ENCODE peak calls at places on chromosome 19, in six cellular contexts. One of them, this sample, is unnamed.

GRCh38 chr19:50911206-50912101 is at the start of gene KLK4:
- DNase-seq in NCI-H1105: no peak
- DNase-seq in progenitor cell of endocrine pancreas: no peak
- DNase-seq in Calu3: no peak
- DNase-seq in HS-27A: no peak
- DNase-seq in activated T-helper 1 cell treated with anti-CD3 and anti-CD28 coated beads, Interleukin-12 subunit alpha, Interleukin-12 subunit beta, Interleukin-2, Interleukin-4 antibody, amounts not matched to agents 30 ng/mL and 10 ng/mL and 1 ng/mL, durations not matched to agents 14 hours and 24 hours and 36 hours: no peak
- DNase-seq in this sample: no peak

GRCh38 chr19:48501446-48501960 is 10.1 kb downstream of the LMTK3 start:
- DNase-seq in NCI-H1105: peak; percentile 96
- DNase-seq in progenitor cell of endocrine pancreas: peak; percentile 44
- DNase-seq in Calu3: peak; percentile 68
- DNase-seq in HS-27A: no peak
- DNase-seq in activated T-helper 1 cell treated with anti-CD3 and anti-CD28 coated beads, Interleukin-12 subunit alpha, Interleukin-12 subunit beta, Interleukin-2, Interleukin-4 antibody, amounts not matched to agents 30 ng/mL and 10 ng/mL and 1 ng/mL, durations not matched to agents 14 hours and 24 hours and 36 hours: peak; percentile 49
- DNase-seq in this sample: no peak

GRCh38 chr19:18251587-18252369 is 22.5 kb downstream of the IQCN start:
- DNase-seq in NCI-H1105: peak; percentile 56
- DNase-seq in progenitor cell of endocrine pancreas: peak; percentile 70
- DNase-seq in Calu3: peak; percentile 75
- DNase-seq in HS-27A: peak; percentile 39
- DNase-seq in activated T-helper 1 cell treated with anti-CD3 and anti-CD28 coated beads, Interleukin-12 subunit alpha, Interleukin-12 subunit beta, Interleukin-2, Interleukin-4 antibody, amounts not matched to agents 30 ng/mL and 10 ng/mL and 1 ng/mL, durations not matched to agents 14 hours and 24 hours and 36 hours: peak; percentile 66
- DNase-seq in this sample: peak; percentile 70

GRCh38 chr19:16849168-16849567 is 20.0 kb downstream of the SIN3B start:
- DNase-seq in NCI-H1105: no peak
- DNase-seq in progenitor cell of endocrine pancreas: no peak
- DNase-seq in Calu3: no peak
- DNase-seq in HS-27A: no peak
- DNase-seq in activated T-helper 1 cell treated with anti-CD3 and anti-CD28 coated beads, Interleukin-12 subunit alpha, Interleukin-12 subunit beta, Interleukin-2, Interleukin-4 antibody, amounts not matched to agents 30 ng/mL and 10 ng/mL and 1 ng/mL, durations not matched to agents 14 hours and 24 hours and 36 hours: no peak
- DNase-seq in this sample: no peak

GRCh38 chr19:47399198-47399597 is 20.1 kb downstream of the MEIS3 start:
- DNase-seq in NCI-H1105: no peak
- DNase-seq in progenitor cell of endocrine pancreas: no peak
- DNase-seq in Calu3: no peak
- DNase-seq in HS-27A: no peak
- DNase-seq in activated T-helper 1 cell treated with anti-CD3 and anti-CD28 coated beads, Interleukin-12 subunit alpha, Interleukin-12 subunit beta, Interleukin-2, Interleukin-4 antibody, amounts not matched to agents 30 ng/mL and 10 ng/mL and 1 ng/mL, durations not matched to agents 14 hours and 24 hours and 36 hours: no peak
- DNase-seq in this sample: no peak

GRCh38 chr19:35419046-35419445 is 29.0 kb upstream of the FFAR2 start:
- DNase-seq in NCI-H1105: no peak
- DNase-seq in progenitor cell of endocrine pancreas: no peak
- DNase-seq in Calu3: no peak
- DNase-seq in HS-27A: no peak
- DNase-seq in activated T-helper 1 cell treated with anti-CD3 and anti-CD28 coated beads, Interleukin-12 subunit alpha, Interleukin-12 subunit beta, Interleukin-2, Interleukin-4 antibody, amounts not matched to agents 30 ng/mL and 10 ng/mL and 1 ng/mL, durations not matched to agents 14 hours and 24 hours and 36 hours: no peak
- DNase-seq in this sample: no peak

GRCh38 chr19:19134687-19135158 is 3.6 kb downstream of the TMEM161A start:
- DNase-seq in NCI-H1105: no peak
- DNase-seq in progenitor cell of endocrine pancreas: peak; percentile 40
- DNase-seq in Calu3: no peak
- DNase-seq in HS-27A: no peak
- DNase-seq in activated T-helper 1 cell treated with anti-CD3 and anti-CD28 coated beads, Interleukin-12 subunit alpha, Interleukin-12 subunit beta, Interleukin-2, Interleukin-4 antibody, amounts not matched to agents 30 ng/mL and 10 ng/mL and 1 ng/mL, durations not matched to agents 14 hours and 24 hours and 36 hours: no peak
- DNase-seq in this sample: no peak

GRCh38 chr19:16869331-16869972 is 19.3 kb upstream of the F2RL3 start:
- DNase-seq in NCI-H1105: no peak
- DNase-seq in progenitor cell of endocrine pancreas: no peak
- DNase-seq in Calu3: no peak
- DNase-seq in HS-27A: no peak
- DNase-seq in activated T-helper 1 cell treated with anti-CD3 and anti-CD28 coated beads, Interleukin-12 subunit alpha, Interleukin-12 subunit beta, Interleukin-2, Interleukin-4 antibody, amounts not matched to agents 30 ng/mL and 10 ng/mL and 1 ng/mL, durations not matched to agents 14 hours and 24 hours and 36 hours: no peak
- DNase-seq in this sample: no peak

GRCh38 chr19:2780284-2780683 is 2.8 kb downstream of the SGTA start:
- DNase-seq in NCI-H1105: no peak
- DNase-seq in progenitor cell of endocrine pancreas: no peak
- DNase-seq in Calu3: no peak
- DNase-seq in HS-27A: no peak
- DNase-seq in activated T-helper 1 cell treated with anti-CD3 and anti-CD28 coated beads, Interleukin-12 subunit alpha, Interleukin-12 subunit beta, Interleukin-2, Interleukin-4 antibody, amounts not matched to agents 30 ng/mL and 10 ng/mL and 1 ng/mL, durations not matched to agents 14 hours and 24 hours and 36 hours: no peak
- DNase-seq in this sample: no peak

GRCh38 chr19:44530777-44531176 is 1.3 kb upstream of the CEACAM20 start:
- DNase-seq in NCI-H1105: no peak
- DNase-seq in progenitor cell of endocrine pancreas: no peak
- DNase-seq in Calu3: no peak
- DNase-seq in HS-27A: no peak
- DNase-seq in activated T-helper 1 cell treated with anti-CD3 and anti-CD28 coated beads, Interleukin-12 subunit alpha, Interleukin-12 subunit beta, Interleukin-2, Interleukin-4 antibody, amounts not matched to agents 30 ng/mL and 10 ng/mL and 1 ng/mL, durations not matched to agents 14 hours and 24 hours and 36 hours: no peak
- DNase-seq in this sample: peak; percentile 16

GRCh38 chr19:50333737-50334617 is 4.8 kb upstream of the KCNC3 start:
- DNase-seq in NCI-H1105: peak; percentile 75
- DNase-seq in progenitor cell of endocrine pancreas: peak; percentile 84
- DNase-seq in Calu3: peak; percentile 90
- DNase-seq in HS-27A: no peak
- DNase-seq in activated T-helper 1 cell treated with anti-CD3 and anti-CD28 coated beads, Interleukin-12 subunit alpha, Interleukin-12 subunit beta, Interleukin-2, Interleukin-4 antibody, amounts not matched to agents 30 ng/mL and 10 ng/mL and 1 ng/mL, durations not matched to agents 14 hours and 24 hours and 36 hours: peak; percentile 85
- DNase-seq in this sample: no peak

GRCh38 chr19:35135389-35135909 is 590 bp upstream of the LGI4 start:
- DNase-seq in NCI-H1105: peak; percentile 25
- DNase-seq in progenitor cell of endocrine pancreas: peak; percentile 79
- DNase-seq in Calu3: peak; percentile 89
- DNase-seq in HS-27A: no peak
- DNase-seq in activated T-helper 1 cell treated with anti-CD3 and anti-CD28 coated beads, Interleukin-12 subunit alpha, Interleukin-12 subunit beta, Interleukin-2, Interleukin-4 antibody, amounts not matched to agents 30 ng/mL and 10 ng/mL and 1 ng/mL, durations not matched to agents 14 hours and 24 hours and 36 hours: peak; percentile 50
- DNase-seq in this sample: peak; percentile 67

GRCh38 chr19:20078696-20079095 is 896 bp downstream of the ZNF90 start:
- DNase-seq in NCI-H1105: peak; percentile 78
- DNase-seq in progenitor cell of endocrine pancreas: no peak
- DNase-seq in Calu3: peak; percentile 1
- DNase-seq in HS-27A: no peak
- DNase-seq in activated T-helper 1 cell treated with anti-CD3 and anti-CD28 coated beads, Interleukin-12 subunit alpha, Interleukin-12 subunit beta, Interleukin-2, Interleukin-4 antibody, amounts not matched to agents 30 ng/mL and 10 ng/mL and 1 ng/mL, durations not matched to agents 14 hours and 24 hours and 36 hours: no peak
- DNase-seq in this sample: no peak

GRCh38 chr19:27764186-27764804 is 1448.7 kb downstream of the UQCRFS1 start:
- DNase-seq in NCI-H1105: no peak
- DNase-seq in progenitor cell of endocrine pancreas: no peak
- DNase-seq in Calu3: no peak
- DNase-seq in HS-27A: no peak
- DNase-seq in activated T-helper 1 cell treated with anti-CD3 and anti-CD28 coated beads, Interleukin-12 subunit alpha, Interleukin-12 subunit beta, Interleukin-2, Interleukin-4 antibody, amounts not matched to agents 30 ng/mL and 10 ng/mL and 1 ng/mL, durations not matched to agents 14 hours and 24 hours and 36 hours: no peak
- DNase-seq in this sample: no peak

GRCh38 chr19:5281588-5281987 is 59.0 kb downstream of the PTPRS start:
- DNase-seq in NCI-H1105: no peak
- DNase-seq in progenitor cell of endocrine pancreas: no peak
- DNase-seq in Calu3: no peak
- DNase-seq in HS-27A: no peak
- DNase-seq in activated T-helper 1 cell treated with anti-CD3 and anti-CD28 coated beads, Interleukin-12 subunit alpha, Interleukin-12 subunit beta, Interleukin-2, Interleukin-4 antibody, amounts not matched to agents 30 ng/mL and 10 ng/mL and 1 ng/mL, durations not matched to agents 14 hours and 24 hours and 36 hours: no peak
- DNase-seq in this sample: no peak

GRCh38 chr19:13018037-13018914 is 23.0 kb downstream of the NFIX start:
- DNase-seq in NCI-H1105: no peak
- DNase-seq in progenitor cell of endocrine pancreas: no peak
- DNase-seq in Calu3: no peak
- DNase-seq in HS-27A: no peak
- DNase-seq in activated T-helper 1 cell treated with anti-CD3 and anti-CD28 coated beads, Interleukin-12 subunit alpha, Interleukin-12 subunit beta, Interleukin-2, Interleukin-4 antibody, amounts not matched to agents 30 ng/mL and 10 ng/mL and 1 ng/mL, durations not matched to agents 14 hours and 24 hours and 36 hours: no peak
- DNase-seq in this sample: peak; percentile 38

GRCh38 chr19:33393286-33394005 is 19.9 kb downstream of the CEBPG start:
- DNase-seq in NCI-H1105: no peak
- DNase-seq in progenitor cell of endocrine pancreas: no peak
- DNase-seq in Calu3: no peak
- DNase-seq in HS-27A: no peak
- DNase-seq in activated T-helper 1 cell treated with anti-CD3 and anti-CD28 coated beads, Interleukin-12 subunit alpha, Interleukin-12 subunit beta, Interleukin-2, Interleukin-4 antibody, amounts not matched to agents 30 ng/mL and 10 ng/mL and 1 ng/mL, durations not matched to agents 14 hours and 24 hours and 36 hours: no peak
- DNase-seq in this sample: no peak

GRCh38 chr19:35908977-35909683 is 1.0 kb upstream of the TYROBP start:
- DNase-seq in NCI-H1105: no peak
- DNase-seq in progenitor cell of endocrine pancreas: no peak
- DNase-seq in Calu3: no peak
- DNase-seq in HS-27A: no peak
- DNase-seq in activated T-helper 1 cell treated with anti-CD3 and anti-CD28 coated beads, Interleukin-12 subunit alpha, Interleukin-12 subunit beta, Interleukin-2, Interleukin-4 antibody, amounts not matched to agents 30 ng/mL and 10 ng/mL and 1 ng/mL, durations not matched to agents 14 hours and 24 hours and 36 hours: no peak
- DNase-seq in this sample: no peak

GRCh38 chr19:15118789-15119494 is 11.7 kb downstream of the SYDE1 start:
- DNase-seq in NCI-H1105: no peak
- DNase-seq in progenitor cell of endocrine pancreas: no peak
- DNase-seq in Calu3: no peak
- DNase-seq in HS-27A: no peak
- DNase-seq in activated T-helper 1 cell treated with anti-CD3 and anti-CD28 coated beads, Interleukin-12 subunit alpha, Interleukin-12 subunit beta, Interleukin-2, Interleukin-4 antibody, amounts not matched to agents 30 ng/mL and 10 ng/mL and 1 ng/mL, durations not matched to agents 14 hours and 24 hours and 36 hours: no peak
- DNase-seq in this sample: no peak

GRCh38 chr19:14147797-14148605 is 11.6 kb upstream of the ASF1B start:
- DNase-seq in NCI-H1105: peak; percentile 37
- DNase-seq in progenitor cell of endocrine pancreas: peak; percentile 67
- DNase-seq in Calu3: peak; percentile 71
- DNase-seq in HS-27A: no peak
- DNase-seq in activated T-helper 1 cell treated with anti-CD3 and anti-CD28 coated beads, Interleukin-12 subunit alpha, Interleukin-12 subunit beta, Interleukin-2, Interleukin-4 antibody, amounts not matched to agents 30 ng/mL and 10 ng/mL and 1 ng/mL, durations not matched to agents 14 hours and 24 hours and 36 hours: peak; percentile 22
- DNase-seq in this sample: peak; percentile 77

GRCh38 chr19:17977488-17977887 is 10.6 kb downstream of the KCNN1 start:
- DNase-seq in NCI-H1105: no peak
- DNase-seq in progenitor cell of endocrine pancreas: no peak
- DNase-seq in Calu3: no peak
- DNase-seq in HS-27A: no peak
- DNase-seq in activated T-helper 1 cell treated with anti-CD3 and anti-CD28 coated beads, Interleukin-12 subunit alpha, Interleukin-12 subunit beta, Interleukin-2, Interleukin-4 antibody, amounts not matched to agents 30 ng/mL and 10 ng/mL and 1 ng/mL, durations not matched to agents 14 hours and 24 hours and 36 hours: no peak
- DNase-seq in this sample: no peak

GRCh38 chr19:5036733-5037681 is 68.1 kb downstream of the KDM4B start:
- DNase-seq in NCI-H1105: peak; percentile 54
- DNase-seq in progenitor cell of endocrine pancreas: no peak
- DNase-seq in Calu3: no peak
- DNase-seq in HS-27A: no peak
- DNase-seq in activated T-helper 1 cell treated with anti-CD3 and anti-CD28 coated beads, Interleukin-12 subunit alpha, Interleukin-12 subunit beta, Interleukin-2, Interleukin-4 antibody, amounts not matched to agents 30 ng/mL and 10 ng/mL and 1 ng/mL, durations not matched to agents 14 hours and 24 hours and 36 hours: no peak
- DNase-seq in this sample: peak; percentile 74

GRCh38 chr19:16268676-16269319 is 55.8 kb upstream of the KLF2 start:
- DNase-seq in NCI-H1105: no peak
- DNase-seq in progenitor cell of endocrine pancreas: no peak
- DNase-seq in Calu3: no peak
- DNase-seq in HS-27A: no peak
- DNase-seq in activated T-helper 1 cell treated with anti-CD3 and anti-CD28 coated beads, Interleukin-12 subunit alpha, Interleukin-12 subunit beta, Interleukin-2, Interleukin-4 antibody, amounts not matched to agents 30 ng/mL and 10 ng/mL and 1 ng/mL, durations not matched to agents 14 hours and 24 hours and 36 hours: no peak
- DNase-seq in this sample: no peak